ENCODE peak calls at places on chromosome 21, in ten cellular contexts. U is BE2C, C is IMR-90, A is endodermal cell, Z is GM20000, L is fibroblast of pulmonary artery, R is left ventricle myocardium inferior, D is GM13977, Y is fibroblast of mammary gland, X is osteoblast. B is an unnamed sample.

GRCh38 chr21:34536820-34537219 is 24.8 kb upstream of the KCNE1 start:
- DNase-seq in U (no peak), C (peak; percentile 59), A (no peak), Z (no peak), L (peak; percentile 49), R (no peak), D (no peak), Y (no peak), X (peak; percentile 73), B (no peak)

GRCh38 chr21:14722841-14723483 is 176.8 kb upstream of the SAMSN1 start:
- DNase-seq in U (no peak), C (no peak), A (no peak), Z (no peak), L (no peak), R (no peak), D (no peak), Y (no peak), X (no peak), B (no peak)

GRCh38 chr21:35237287-35237686 is 188.2 kb upstream of the RUNX1 start:
- DNase-seq in U (no peak), C (no peak), A (no peak), Z (no peak), L (no peak), R (no peak), D (no peak), Y (no peak), X (no peak), B (no peak)

GRCh38 chr21:45769896-45770295 is 126.4 kb downstream of the PCBP3 start:
- DNase-seq in U (no peak), C (no peak), A (no peak), Z (no peak), L (no peak), R (no peak), D (no peak), Y (no peak), X (no peak), B (no peak)

GRCh38 chr21:27024316-27024715 is 57.4 kb upstream of the ADAMTS5 start:
- DNase-seq in U (no peak), C (peak; percentile 71), A (no peak), Z (no peak), L (peak; percentile 55), R (no peak), D (no peak), Y (peak; percentile 16), X (peak; percentile 26), B (peak; percentile 58)

GRCh38 chr21:42311816-42312625 is 3.2 kb downstream of the TFF3 start:
- DNase-seq in U (no peak), C (no peak), A (no peak), Z (no peak), L (no peak), R (no peak), D (no peak), Y (no peak), X (peak; percentile 62), B (no peak)

GRCh38 chr21:37915941-37916794 is at the start of gene KCNJ6:
- DNase-seq in U (peak; percentile 70), C (peak; percentile 52), A (peak; percentile 93), Z (no peak), L (peak; percentile 45), R (no peak), D (no peak), Y (peak; percentile 38), X (peak; percentile 93), B (peak; percentile 59)

GRCh38 chr21:31908106-31909031 is 35.5 kb downstream of the HUNK start:
- DNase-seq in U (no peak), C (peak; percentile 84), A (peak; percentile 83), Z (no peak), L (no peak), R (no peak), D (no peak), Y (peak; percentile 8), X (no peak), B (peak; percentile 57)

GRCh38 chr21:34595457-34595856 is 19.5 kb downstream of the RCAN1 start:
- DNase-seq in U (no peak), C (no peak), A (no peak), Z (no peak), L (no peak), R (no peak), D (no peak), Y (no peak), X (no peak), B (no peak)

GRCh38 chr21:33152228-33153130 is 77.3 kb upstream of the IFNAR2 start:
- DNase-seq in U (no peak), C (no peak), A (no peak), Z (no peak), L (no peak), R (no peak), D (no peak), Y (no peak), X (no peak), B (no peak)

GRCh38 chr21:33157303-33157702 is 72.4 kb upstream of the IFNAR2 start:
- DNase-seq in U (no peak), C (no peak), A (peak; percentile 57), Z (no peak), L (peak; percentile 24), R (no peak), D (no peak), Y (no peak), X (no peak), B (peak; percentile 3)

GRCh38 chr21:33158654-33159053 is 71.1 kb upstream of the IFNAR2 start:
- DNase-seq in U (no peak), C (no peak), A (no peak), Z (no peak), L (no peak), R (no peak), D (no peak), Y (no peak), X (no peak), B (no peak)

GRCh38 chr21:33155457-33155856 is 74.3 kb upstream of the IFNAR2 start:
- DNase-seq in U (no peak), C (no peak), A (no peak), Z (no peak), L (no peak), R (no peak), D (no peak), Y (no peak), X (no peak), B (no peak)

GRCh38 chr21:33155005-33155404 is 74.7 kb upstream of the IFNAR2 start:
- DNase-seq in U (no peak), C (no peak), A (no peak), Z (no peak), L (no peak), R (no peak), D (no peak), Y (no peak), X (no peak), B (no peak)
- TF ChIP-seq CTCF in U (no peak), C (no peak), A (no peak), Z (no peak), L (no peak), R (no peak), D (no peak), Y (no peak), X (no peak), B (no peak)

GRCh38 chr21:44739316-44739715 is 27.9 kb upstream of the TSPEAR start:
- DNase-seq in U (no peak), C (no peak), A (no peak), Z (no peak), L (no peak), R (no peak), D (no peak), Y (no peak), X (no peak), B (no peak)

GRCh38 chr21:44741921-44742320 is 30.5 kb upstream of the TSPEAR start:
- DNase-seq in U (no peak), C (no peak), A (no peak), Z (no peak), L (no peak), R (no peak), D (no peak), Y (no peak), X (no peak), B (no peak)

GRCh38 chr21:44738621-44739020 is 27.2 kb upstream of the TSPEAR start:
- DNase-seq in U (no peak), C (no peak), A (no peak), Z (no peak), L (no peak), R (no peak), D (no peak), Y (no peak), X (no peak), B (no peak)

GRCh38 chr21:44740721-44741120 is 29.3 kb upstream of the TSPEAR start:
- DNase-seq in U (no peak), C (no peak), A (no peak), Z (no peak), L (no peak), R (no peak), D (no peak), Y (no peak), X (no peak), B (no peak)

GRCh38 chr21:44742418-44743153 is 31.2 kb upstream of the TSPEAR start:
- DNase-seq in U (no peak), C (peak; percentile 4), A (no peak), Z (no peak), L (peak; percentile 21), R (no peak), D (no peak), Y (no peak), X (peak; percentile 65), B (no peak)
- TF ChIP-seq CTCF in U (peak; percentile 36), C (peak; percentile 17), A (no peak), Z (no peak), L (peak; percentile 43), R (peak; percentile 48), D (peak; percentile 25), Y (peak; percentile 16), X (peak; percentile 33), B (peak; percentile 23)

DNA sequence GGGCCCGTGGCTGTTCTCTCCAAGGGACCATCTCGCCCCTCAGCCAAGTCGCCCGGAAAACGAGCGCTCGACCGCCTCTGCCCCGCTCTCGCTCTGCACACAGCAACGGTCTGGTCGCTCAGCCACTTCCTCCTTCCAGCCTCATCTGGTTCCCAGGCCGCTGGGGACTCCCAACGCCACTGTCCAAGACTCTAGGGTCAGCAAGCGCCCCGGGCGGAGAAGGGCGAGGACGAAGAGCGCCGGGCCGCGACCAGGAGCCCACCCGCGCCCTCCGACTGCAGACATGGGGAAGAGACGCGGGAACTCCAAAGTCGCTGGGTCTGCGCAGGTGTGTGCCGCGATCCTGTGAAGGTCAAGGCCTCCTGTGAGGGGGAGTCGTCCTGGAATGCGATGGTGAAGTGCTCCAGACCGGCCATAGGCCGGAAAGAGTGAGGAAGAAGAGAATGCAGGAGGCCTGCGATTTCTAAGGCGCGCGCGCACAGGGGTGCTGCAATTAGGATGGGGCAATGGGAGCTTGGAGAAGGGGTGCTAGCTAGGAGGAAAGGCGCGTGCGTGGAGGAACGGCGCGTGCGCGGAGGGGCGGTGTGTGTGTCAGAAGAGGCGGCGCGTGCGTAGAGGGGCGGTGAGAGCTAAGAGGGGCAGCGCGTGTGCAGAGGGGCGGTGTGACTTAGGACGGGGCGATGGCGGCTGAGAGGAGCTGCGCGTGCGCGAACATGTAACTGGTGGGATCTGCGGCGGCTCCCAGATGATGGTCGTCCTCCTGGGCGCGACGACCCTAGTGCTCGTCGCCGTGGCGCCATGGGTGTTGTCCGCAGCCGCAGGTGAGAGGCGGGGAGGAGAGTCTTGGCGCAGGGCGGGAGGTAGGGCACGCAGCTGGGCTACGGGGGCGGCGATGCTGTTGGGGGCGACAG is at the start of gene IFNAR1:
- DNase-seq in U (peak; percentile 99), C (peak; percentile 98), A (peak; percentile 99), Z (peak; percentile 91), L (peak; percentile 98), R (peak; percentile 99), D (peak; percentile 92), Y (peak; percentile 97), X (peak; percentile 97), B (peak; percentile 98)
- TF ChIP-seq CTCF in U (no peak), C (no peak), A (no peak), Z (no peak), L (no peak), R (no peak), D (no peak), Y (no peak), X (no peak), B (no peak)

GRCh38 chr21:29196021-29196663 is 65.7 kb downstream of the MAP3K7CL start:
- DNase-seq in U (no peak), C (peak; percentile 97), A (no peak), Z (peak; percentile 79), L (peak; percentile 96), R (no peak), D (peak; percentile 83), Y (peak; percentile 96), X (peak; percentile 85), B (peak; percentile 93)
- TF ChIP-seq CTCF in U (peak; percentile 21), C (peak; percentile 54), A (peak; percentile 40), Z (peak; percentile 49), L (peak; percentile 55), R (peak; percentile 35), D (peak; percentile 61), Y (peak; percentile 50), X (peak; percentile 56), B (peak; percentile 29)